ENCODE peak calls at places on chromosome 5, in five cellular contexts. A is BJ; H is keratinocyte; Z is CD4-positive, alpha-beta memory T cell; W is bronchial epithelial cell. C is an unnamed sample.

GRCh38 chr5:475704-476101 is 32.7 kb downstream of the EXOC3 start:
- DNase-seq in Z (no peak), A (no peak), H (no peak), W (no peak), C (no peak)

GRCh38 chr5:79201206-79201605 is 34.7 kb upstream of the JMY start:
- DNase-seq in W (no peak), H (no peak), Z (no peak), A (no peak), C (no peak)

GRCh38 chr5:176817864-176818377 is 7.6 kb downstream of the UNC5A start:
- DNase-seq in A (no peak), W (no peak), Z (no peak), H (no peak), C (no peak)

GRCh38 chr5:1204693-1205242 is 3.4 kb downstream of the SLC6A19 start:
- DNase-seq in W (peak), A (no peak), Z (no peak), H (no peak), C (no peak)

GRCh38 chr5:96932026-96932425 is 3.9 kb upstream of the LNPEP start:
- DNase-seq in A (no peak), H (no peak), Z (no peak), W (no peak), C (no peak)

GRCh38 chr5:93359296-93359957 is 221.6 kb downstream of the NR2F1-AS1 start:
- DNase-seq in H (no peak), A (no peak), W (peak), Z (no peak), C (no peak)

GRCh38 chr5:113354056-113354455 is 80.7 kb downstream of the TSSK1B start:
- DNase-seq in Z (no peak), A (no peak), H (no peak), W (peak), C (no peak)

GRCh38 chr5:107486489-107486888 is 184.2 kb downstream of the EFNA5 start:
- DNase-seq in Z (peak), A (no peak), W (peak), H (peak), C (no peak)

GRCh38 chr5:167577616-167578015 is 713.8 kb upstream of the WWC1 start:
- DNase-seq in A (no peak), H (no peak), W (no peak), Z (no peak), C (no peak)

GRCh38 chr5:88778736-88779135 is 104.2 kb downstream of the MEF2C start:
- DNase-seq in W (no peak), A (no peak), Z (no peak), H (no peak), C (no peak)

GRCh38 chr5:168409601-168410458 is 76.4 kb upstream of the RARS1 start:
- DNase-seq in W (peak), H (no peak), Z (peak), A (no peak), C (no peak)

GRCh38 chr5:150396247-150396646 is 16.5 kb downstream of the CD74 start:
- DNase-seq in W (no peak), Z (no peak), A (no peak), H (no peak), C (no peak)

GRCh38 chr5:160930361-160930760 is 78.3 kb upstream of the ATP10B start:
- DNase-seq in A (no peak), W (peak), Z (no peak), H (no peak), C (no peak)

GRCh38 chr5:137176609-137177008 is 322.5 kb downstream of the SPOCK1 start:
- DNase-seq in W (no peak), Z (no peak), A (no peak), H (no peak), C (no peak)

GRCh38 chr5:153767221-153768218 is 271.2 kb downstream of the FAM114A2 start:
- DNase-seq in A (no peak), Z (no peak), W (no peak), H (no peak), C (no peak)

GRCh38 chr5:318341-318897 is 3.1 kb upstream of the AHRR start:
- DNase-seq in Z (no peak), H (no peak), A (no peak), W (no peak), C (no peak)

DNA sequence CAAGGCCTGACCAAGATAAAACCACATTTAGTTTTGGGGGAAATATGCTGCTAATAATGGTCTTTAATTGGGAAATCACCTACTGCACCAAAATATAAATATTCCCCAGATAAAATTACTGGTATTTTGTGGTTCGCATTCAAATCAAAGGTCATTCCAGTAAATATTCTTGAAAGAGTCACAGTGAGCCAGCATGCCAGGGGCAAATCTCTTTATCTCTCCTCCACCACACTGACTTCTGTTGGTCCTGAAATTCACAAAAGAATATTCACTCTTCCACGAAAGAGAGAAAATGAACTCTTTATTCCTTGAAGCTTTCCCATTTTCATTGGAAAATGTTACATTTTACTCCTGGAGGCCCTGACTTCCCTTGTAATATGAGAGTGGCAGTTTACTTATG is 39.8 kb downstream of the ZNF366 start:
- DNase-seq in A (no peak), W (no peak), Z (no peak), H (no peak), C (no peak)
- H3K4me3 ChIP-seq in A (no peak), W (no peak), Z (no peak), H (no peak), C (no peak)

GRCh38 chr5:14443665-14444064 is 137.9 kb upstream of the OTULINL start:
- DNase-seq in H (no peak), W (no peak), Z (no peak), A (no peak), C (no peak)
- H3K4me3 ChIP-seq in H (no peak), W (no peak), Z (no peak), A (no peak), C (no peak)

GRCh38 chr5:122586351-122586750 is 188.5 kb upstream of the SNX2 start:
- DNase-seq in Z (no peak), W (no peak), H (no peak), A (peak), C (no peak)
- H3K4me3 ChIP-seq in Z (no peak), W (no peak), H (no peak), A (no peak), C (no peak)

DNA sequence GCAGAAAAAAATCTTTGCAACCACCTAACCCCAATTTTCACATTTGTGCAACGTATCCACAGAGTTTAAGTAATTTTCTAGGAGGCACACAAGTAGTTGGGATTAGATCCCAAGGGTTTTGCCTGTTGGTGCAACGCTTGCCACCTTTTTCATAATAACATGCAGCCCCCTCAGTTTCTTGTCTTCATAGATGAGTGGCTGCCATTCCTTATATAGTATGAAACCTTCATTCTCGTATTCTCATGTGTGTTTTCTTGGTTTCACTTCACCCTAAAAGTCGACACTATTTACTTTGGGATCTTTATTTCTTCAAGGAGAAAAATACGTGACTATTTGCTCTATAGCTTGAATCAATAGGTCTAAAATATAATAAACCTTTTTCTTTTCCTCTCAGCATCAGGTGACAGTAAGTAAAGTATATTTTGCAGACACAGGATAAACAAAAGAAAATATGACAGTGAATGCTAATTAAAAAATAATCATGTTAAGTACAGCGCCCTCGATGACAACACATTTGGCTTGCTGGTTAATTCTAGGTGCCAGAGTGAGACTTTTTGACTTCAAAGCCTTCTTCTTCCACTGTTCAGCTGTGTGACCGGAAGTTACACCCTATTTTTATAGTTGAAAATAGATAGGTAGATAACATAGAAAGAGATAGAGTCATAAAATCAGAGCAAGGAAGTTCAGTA is 342.8 kb upstream of the CCNG1 start:
- DNase-seq in A (no peak), H (no peak), W (no peak), Z (no peak), C (no peak)
- H3K4me3 ChIP-seq in A (no peak), H (no peak), W (no peak), Z (no peak), C (no peak)

DNA sequence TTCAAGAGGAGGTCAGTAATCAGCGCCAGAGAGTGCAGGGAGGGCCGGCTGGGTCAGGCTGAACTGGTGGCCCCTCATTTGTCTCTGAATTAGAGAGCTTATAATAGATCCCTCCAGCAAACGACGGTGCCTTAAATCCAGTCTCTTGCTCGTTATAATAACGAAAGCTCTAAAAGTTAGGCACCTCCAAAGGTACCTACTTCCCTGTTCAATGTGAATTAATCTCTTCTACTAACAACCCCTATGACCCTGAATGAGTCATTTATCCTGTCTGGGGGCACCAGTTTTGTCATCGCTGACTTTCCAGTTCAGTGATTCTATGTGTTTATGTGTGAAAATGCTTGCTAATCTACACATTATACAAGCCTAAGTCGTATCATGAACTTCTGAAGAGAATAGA is 2.3 kb upstream of the ZSWIM6 start:
- DNase-seq in Z (no peak), A (no peak), H (no peak), W (peak), C (no peak)
- H3K4me3 ChIP-seq in Z (no peak), A (peak), H (no peak), W (no peak), C (no peak)